ENCODE peak calls at places on chromosome 20, in seven cellular contexts. K is IMR-90, A is HepG2, Y is GM12878, G is A549, R is suprapubic skin, O is esophagus squamous epithelium. P is an unnamed sample.

GRCh38 chr20:49899551-49900383 is 15.6 kb downstream of the SPATA2 start:
- DNase-seq in O (no peak), A (no peak), R (no peak), K (peak), Y (no peak), G (no peak), P (no peak)

GRCh38 chr20:12287575-12287974 is 369.9 kb downstream of the BTBD3 start:
- DNase-seq in K (no peak), O (no peak), R (no peak), Y (no peak), A (no peak), G (no peak), P (no peak)

GRCh38 chr20:63000036-63000435 is 6.7 kb downstream of the BHLHE23 start:
- DNase-seq in O (no peak), K (no peak), G (no peak), Y (no peak), R (no peak), A (no peak), P (no peak)

GRCh38 chr20:21100590-21101452 is 5.3 kb downstream of the LINC00237 start:
- DNase-seq in K (peak), A (no peak), O (no peak), G (no peak), Y (no peak), R (no peak), P (peak)

GRCh38 chr20:3420211-3420707 is 12.8 kb upstream of the DNAAF9 start:
- DNase-seq in R (peak), Y (peak), A (no peak), O (no peak), G (no peak), K (peak), P (peak)

GRCh38 chr20:9916776-9917175 is 77.9 kb upstream of the PAK5 start:
- DNase-seq in K (no peak), Y (no peak), A (no peak), R (no peak), O (no peak), G (no peak), P (no peak)

GRCh38 chr20:25063546-25063945 is 5.6 kb upstream of the ACSS1 start:
- DNase-seq in O (no peak), G (no peak), Y (no peak), K (no peak), A (no peak), R (no peak), P (no peak)

GRCh38 chr20:24163501-24163900 is 174.9 kb upstream of the GGTLC1 start:
- DNase-seq in O (no peak), R (no peak), Y (no peak), A (no peak), G (no peak), K (no peak), P (no peak)

GRCh38 chr20:25453035-25453810 is 45.8 kb downstream of the GINS1 start:
- DNase-seq in O (no peak), Y (no peak), A (no peak), G (no peak), K (peak), R (no peak), P (no peak)

GRCh38 chr20:62026564-62026856 is 39.2 kb downstream of the TAF4 start:
- DNase-seq in O (no peak), K (no peak), Y (no peak), G (no peak), R (no peak), A (no peak), P (no peak)

GRCh38 chr20:44467289-44467883 is 8.3 kb upstream of the TTPAL start:
- DNase-seq in Y (no peak), A (peak), R (peak), G (no peak), O (no peak), K (no peak), P (no peak)

GRCh38 chr20:3432844-3433243 is 25.4 kb upstream of the DNAAF9 start:
- DNase-seq in A (no peak), K (no peak), G (no peak), R (no peak), O (no peak), Y (no peak), P (no peak)

GRCh38 chr20:2118783-2119182 is 17.2 kb downstream of the STK35 start:
- DNase-seq in K (no peak), O (no peak), G (no peak), A (no peak), R (no peak), Y (peak), P (peak)

GRCh38 chr20:63090682-63091571 is 84.2 kb upstream of the BHLHE23 start:
- DNase-seq in A (no peak), Y (no peak), R (peak), G (no peak), K (no peak), O (no peak), P (no peak)

GRCh38 chr20:56358600-56359211 is at the start of gene FAM210B:
- DNase-seq in Y (no peak), O (peak), R (peak), A (peak), K (peak), G (peak), P (peak)
- TF ChIP-seq POLR2A in Y (peak), O (no peak), R (peak), A (peak), K (no peak), G (peak), P (peak)

GRCh38 chr20:53284141-53285055 is 309.2 kb downstream of the ZNF217 start:
- DNase-seq in G (no peak), O (no peak), A (no peak), R (no peak), Y (no peak), K (no peak), P (no peak)
- H3K4me3 ChIP-seq in G (no peak), O (no peak), A (no peak), R (no peak), Y (no peak), K (no peak), P (no peak)

GRCh38 chr20:39986231-39986904 is 702.7 kb downstream of the MAFB start:
- DNase-seq in O (no peak), A (no peak), Y (no peak), K (peak), G (no peak), R (peak), P (no peak)
- TF ChIP-seq POLR2A in O (no peak), A (no peak), Y (no peak), K (no peak), G (no peak), R (no peak), P (no peak)

GRCh38 chr20:841568-842546 is 8.3 kb downstream of the FAM110A start:
- DNase-seq in A (no peak), R (no peak), O (no peak), K (no peak), Y (no peak), G (no peak), P (no peak)
- H3K4me3 ChIP-seq in A (peak), R (peak), O (peak), K (peak), Y (peak), G (peak), P (no peak)

GRCh38 chr20:58877374-58878360 is 25.2 kb downstream of the GNAS start:
- DNase-seq in G (no peak), Y (no peak), O (no peak), R (no peak), K (no peak), A (no peak), P (no peak)

GRCh38 chr20:58880994-58881752 is 28.7 kb downstream of the GNAS start:
- DNase-seq in O (no peak), Y (no peak), K (no peak), A (no peak), G (no peak), R (no peak), P (peak)

GRCh38 chr20:58882704-58883089 is 30.2 kb downstream of the GNAS start:
- DNase-seq in K (no peak), A (no peak), G (no peak), R (no peak), O (no peak), Y (no peak), P (no peak)

GRCh38 chr20:58878399-58878798 is 25.9 kb downstream of the GNAS start:
- DNase-seq in O (no peak), Y (no peak), K (no peak), R (no peak), A (no peak), G (no peak), P (no peak)

GRCh38 chr20:58880441-58880840 is 27.9 kb downstream of the GNAS start:
- DNase-seq in A (no peak), O (no peak), R (no peak), K (no peak), Y (no peak), G (no peak), P (no peak)
- TF ChIP-seq POLR2A in A (no peak), O (no peak), R (no peak), K (no peak), Y (no peak), G (no peak), P (no peak)

GRCh38 chr20:17504898-17505663 is 26.1 kb downstream of the BFSP1 start:
- DNase-seq in A (peak), O (no peak), R (peak), G (peak), K (peak), Y (peak), P (peak)

GRCh38 chr20:17505664-17506517 is 25.3 kb downstream of the BFSP1 start:
- DNase-seq in R (no peak), O (no peak), K (peak), A (peak), G (no peak), Y (no peak), P (peak)

GRCh38 chr20:17503501-17504325 is 27.5 kb downstream of the BFSP1 start:
- DNase-seq in O (no peak), R (no peak), G (no peak), A (no peak), Y (no peak), K (no peak), P (no peak)

GRCh38 chr20:17502105-17502504 is 29.1 kb downstream of the BFSP1 start:
- DNase-seq in A (no peak), K (no peak), G (no peak), O (no peak), R (no peak), Y (no peak), P (no peak)

DNA sequence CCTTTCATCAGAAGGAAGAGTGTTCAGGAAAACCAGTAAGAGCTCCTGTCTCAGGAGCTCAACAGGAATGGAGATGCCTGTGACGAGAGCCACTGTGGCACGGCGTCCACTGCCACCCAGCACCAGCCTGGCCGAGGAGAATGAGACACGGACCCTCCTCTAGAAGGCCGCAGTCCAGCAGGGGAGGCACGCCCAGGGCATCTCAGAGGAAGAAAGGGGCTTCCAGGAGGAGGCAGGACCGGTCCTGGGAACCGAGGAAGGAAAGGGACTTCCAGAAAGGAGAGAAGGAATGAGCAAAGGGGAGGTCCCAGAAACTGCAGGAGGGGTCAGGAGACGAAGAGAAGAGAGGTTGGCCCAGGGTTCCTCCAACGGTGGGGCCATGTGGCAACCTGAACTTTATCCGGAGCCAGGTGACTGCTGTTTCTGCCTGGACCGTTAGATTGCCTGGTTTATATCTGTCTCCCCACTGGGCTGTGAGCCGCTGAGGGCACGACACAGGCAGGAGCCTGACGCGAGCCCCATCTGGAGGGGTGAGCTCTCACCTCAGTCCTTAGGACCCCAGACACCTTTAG is 26.8 kb downstream of the BFSP1 start:
- DNase-seq in A (no peak), R (no peak), K (no peak), Y (no peak), G (no peak), O (no peak), P (no peak)
- H3K4me3 ChIP-seq in A (peak), R (peak), K (no peak), Y (no peak), G (peak), O (no peak), P (peak)

DNA sequence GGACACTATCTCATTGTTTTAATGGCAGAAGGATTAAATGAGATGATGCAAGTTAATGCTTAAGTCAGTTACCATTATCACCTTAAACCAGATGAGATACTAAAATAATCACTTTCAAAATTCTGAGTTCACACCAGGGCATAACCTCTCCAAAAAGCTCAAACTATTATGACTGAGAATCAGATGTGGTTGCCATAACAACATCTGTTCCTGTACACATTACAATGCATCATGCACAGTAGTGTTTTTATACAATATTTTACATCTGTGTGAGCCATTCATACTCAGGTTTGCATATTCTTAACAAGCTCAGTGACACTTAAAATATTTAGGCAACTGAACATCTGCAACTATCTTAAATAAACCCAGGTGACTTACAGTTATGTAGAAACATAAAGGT is 10.2 kb downstream of the ADNP start:
- DNase-seq in A (no peak), Y (no peak), O (no peak), K (no peak), G (no peak), R (no peak), P (no peak)
- TF ChIP-seq POLR2A in A (no peak), Y (no peak), O (no peak), K (no peak), G (no peak), R (no peak), P (no peak)

GRCh38 chr20:19934792-19935491 is 82.2 kb upstream of the NAA20 start:
- DNase-seq in A (no peak), Y (no peak), K (no peak), R (peak), G (peak), O (no peak), P (peak)
- H3K4me3 ChIP-seq in A (no peak), Y (peak), K (no peak), R (peak), G (peak), O (peak), P (no peak)

DNA sequence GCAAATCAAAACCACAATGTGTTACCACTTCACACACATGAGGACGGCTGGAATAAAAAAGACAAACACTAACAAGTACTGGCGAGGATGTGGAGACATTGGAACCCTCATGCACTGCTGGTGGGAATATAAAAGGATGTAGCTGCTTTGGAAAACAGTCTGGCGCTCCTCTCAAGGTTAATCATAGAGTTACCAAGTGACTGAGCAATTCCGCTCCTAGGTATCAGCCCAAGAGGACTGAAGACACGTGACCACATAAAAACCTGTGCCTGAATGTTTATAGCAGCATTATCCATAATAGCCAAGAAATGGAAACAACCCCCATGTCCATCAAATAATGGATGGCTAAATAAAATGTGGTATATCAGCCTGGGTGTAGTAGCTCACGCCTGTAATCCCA is 45.0 kb downstream of the VSTM2L start:
- DNase-seq in G (no peak), R (no peak), Y (no peak), A (no peak), K (no peak), O (no peak), P (no peak)
- TF ChIP-seq POLR2A in G (no peak), R (no peak), Y (no peak), A (no peak), K (no peak), O (no peak), P (no peak)